ENCODE peak calls at places on chromosomes 11 and 22, in seven cellular contexts. S is RWPE2, D is tibial nerve, I is sigmoid colon, O is IMR-90, A is mesendoderm, Q is neuronal stem cell. W is an unnamed sample.

GRCh38 chr22:29011200-29011867 is 50.3 kb downstream of the C22orf31 start:
- DNase-seq in A (no peak), Q (peak), D (no peak), S (no peak), O (no peak), I (no peak), W (no peak)

GRCh38 chr11:121143921-121144320 is 42.9 kb downstream of the TECTA start:
- DNase-seq in Q (no peak), S (no peak), A (peak), D (no peak), I (no peak), O (no peak), W (no peak)

GRCh38 chr11:2301631-2302272 is at the start of the genes C11orf21 and TSPAN32:
- DNase-seq in D (no peak), A (no peak), Q (no peak), S (no peak), I (no peak), O (peak), W (peak)

GRCh38 chr11:134519788-134520187 is 107.7 kb upstream of the B3GAT1 start:
- DNase-seq in Q (no peak), O (no peak), S (no peak), I (peak), A (no peak), D (no peak), W (no peak)

GRCh38 chr11:130580372-130580771 is 131.9 kb downstream of the ADAMTS15 start:
- DNase-seq in A (peak), Q (peak), I (no peak), O (peak), S (peak), D (no peak), W (no peak)

GRCh38 chr11:101444164-101444563 is 139.6 kb downstream of the TRPC6 start:
- DNase-seq in S (no peak), A (no peak), O (no peak), I (no peak), D (peak), Q (no peak), W (no peak)

GRCh38 chr11:94111660-94112059 is 17.0 kb upstream of the PANX1 start:
- DNase-seq in I (peak), O (no peak), S (no peak), A (no peak), D (no peak), Q (no peak), W (no peak)

GRCh38 chr11:62842171-62842717 is 2.9 kb upstream of the WDR74 start:
- DNase-seq in Q (no peak), I (peak), S (no peak), D (no peak), O (no peak), A (no peak), W (peak)

GRCh38 chr11:70468256-70469230 is 70.2 kb downstream of the CTTN start:
- DNase-seq in Q (no peak), A (peak), S (no peak), I (no peak), D (no peak), O (no peak), W (no peak)

GRCh38 chr11:2807801-2808241 is 77.8 kb downstream of the CDKN1C start:
- DNase-seq in Q (no peak), S (peak), D (no peak), A (no peak), O (no peak), I (peak), W (no peak)

GRCh38 chr11:44729065-44729464 is 2.3 kb downstream of the TSPAN18 start:
- DNase-seq in S (no peak), A (peak), O (no peak), Q (peak), D (no peak), I (no peak), W (no peak)
- H3K4me3 ChIP-seq in S (no peak), A (no peak), O (no peak), Q (peak), D (no peak), I (peak), W (no peak)

DNA sequence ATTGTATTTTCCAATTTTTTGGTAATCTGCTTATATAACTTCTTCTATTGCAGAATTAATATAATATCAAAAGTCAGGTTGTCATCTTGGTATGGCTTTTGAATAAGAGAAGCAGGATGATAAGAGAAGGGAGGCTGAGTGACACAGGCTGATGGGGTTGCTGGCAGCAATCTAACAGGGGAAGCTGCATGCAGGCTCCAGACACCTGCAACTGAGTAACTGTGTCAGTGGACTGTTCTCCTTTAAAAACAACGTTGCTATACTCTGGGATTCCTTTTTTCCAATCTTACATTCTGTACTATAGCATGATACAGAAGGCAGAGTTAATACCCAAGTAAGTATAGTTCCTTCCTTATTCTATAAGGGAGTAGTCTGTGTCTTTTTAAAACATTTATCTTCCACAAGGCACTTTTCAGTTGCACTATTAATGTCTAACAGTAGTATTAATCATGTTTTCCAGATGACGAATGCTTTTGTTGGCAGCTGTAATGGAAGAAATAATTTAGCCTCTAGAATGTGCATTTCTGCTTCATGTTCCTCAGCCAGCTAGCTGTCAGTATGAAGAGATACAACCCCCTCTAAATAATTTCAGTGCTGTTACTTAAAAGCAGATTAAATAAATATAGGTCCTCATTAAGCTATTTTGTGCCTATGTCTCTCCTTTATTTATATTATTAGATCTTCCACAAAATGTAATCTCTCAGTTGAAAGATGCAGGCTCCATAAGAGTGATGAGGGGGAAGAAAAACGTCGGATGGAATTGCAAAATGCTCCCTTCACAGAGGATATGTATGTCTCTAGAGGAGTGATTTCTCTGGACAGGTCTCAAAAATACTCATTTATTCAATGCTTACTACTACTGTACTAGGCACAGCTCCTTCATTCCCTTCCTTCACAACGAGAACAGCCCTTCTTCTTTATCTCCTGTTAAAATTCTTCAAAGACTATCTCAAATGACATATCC is 50.8 kb downstream of the ATG16L2 start:
- DNase-seq in S (no peak), O (peak), I (no peak), Q (no peak), D (peak), A (no peak), W (no peak)
- H3K27ac ChIP-seq in S (no peak), O (no peak), I (peak), Q (no peak), D (no peak), A (no peak), W (no peak)

GRCh38 chr11:126547691-126548090 is 192.2 kb downstream of the ST3GAL4 start:
- DNase-seq in D (no peak), O (peak), A (no peak), I (no peak), Q (no peak), S (no peak), W (no peak)
- H3K4me3 ChIP-seq in D (no peak), O (no peak), A (no peak), I (no peak), Q (no peak), S (no peak), W (no peak)

GRCh38 chr22:36505998-36506635 is 723 bp downstream of the FOXRED2 start:
- DNase-seq in O (no peak), Q (no peak), A (no peak), I (no peak), S (no peak), D (no peak), W (no peak)
- H3K27ac ChIP-seq in O (no peak), Q (no peak), A (no peak), I (peak), S (peak), D (peak), W (peak)

GRCh38 chr11:64449381-64450167 is 90.6 kb downstream of the RPS6KA4 start:
- DNase-seq in S (no peak), Q (peak), D (peak), A (peak), O (peak), I (peak), W (peak)

GRCh38 chr11:64447717-64448598 is 89.0 kb downstream of the RPS6KA4 start:
- DNase-seq in A (peak), I (peak), Q (no peak), S (no peak), O (peak), D (peak), W (no peak)

GRCh38 chr11:64450168-64450560 is 91.2 kb downstream of the RPS6KA4 start:
- DNase-seq in I (peak), D (no peak), Q (no peak), O (no peak), S (no peak), A (no peak), W (no peak)

GRCh38 chr11:64451856-64452255 is 92.9 kb downstream of the RPS6KA4 start:
- DNase-seq in S (peak), A (no peak), Q (no peak), I (peak), D (no peak), O (no peak), W (no peak)

GRCh38 chr11:64448599-64449380 is 89.8 kb downstream of the RPS6KA4 start:
- DNase-seq in D (peak), A (peak), S (no peak), I (peak), Q (peak), O (peak), W (peak)
- H3K4me3 ChIP-seq in D (peak), A (no peak), S (no peak), I (peak), Q (peak), O (no peak), W (peak)

DNA sequence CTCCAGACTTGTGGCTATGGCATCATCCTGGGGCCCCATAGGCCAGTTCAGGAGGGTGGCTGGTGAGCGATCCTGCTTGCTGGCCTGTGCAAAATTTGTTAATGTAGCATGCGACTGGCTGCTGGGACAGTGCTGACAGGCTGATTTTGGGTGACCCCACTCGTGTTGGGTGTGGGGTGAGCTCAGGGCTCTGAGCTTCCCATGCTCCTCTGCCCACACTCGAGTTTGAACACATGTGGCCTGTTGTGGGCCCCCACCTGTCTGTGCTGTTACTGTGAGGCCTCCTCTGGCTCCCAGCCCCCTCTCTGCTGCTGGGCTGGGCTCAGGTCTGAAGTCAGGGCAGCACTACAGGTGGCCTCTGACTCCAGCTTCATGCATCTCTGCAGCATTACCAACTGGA is 64.4 kb upstream of the MYEOV start:
- DNase-seq in S (no peak), A (no peak), O (no peak), D (no peak), I (peak), Q (no peak), W (no peak)
- H3K27ac ChIP-seq in S (no peak), A (no peak), O (no peak), D (no peak), I (no peak), Q (no peak), W (no peak)

DNA sequence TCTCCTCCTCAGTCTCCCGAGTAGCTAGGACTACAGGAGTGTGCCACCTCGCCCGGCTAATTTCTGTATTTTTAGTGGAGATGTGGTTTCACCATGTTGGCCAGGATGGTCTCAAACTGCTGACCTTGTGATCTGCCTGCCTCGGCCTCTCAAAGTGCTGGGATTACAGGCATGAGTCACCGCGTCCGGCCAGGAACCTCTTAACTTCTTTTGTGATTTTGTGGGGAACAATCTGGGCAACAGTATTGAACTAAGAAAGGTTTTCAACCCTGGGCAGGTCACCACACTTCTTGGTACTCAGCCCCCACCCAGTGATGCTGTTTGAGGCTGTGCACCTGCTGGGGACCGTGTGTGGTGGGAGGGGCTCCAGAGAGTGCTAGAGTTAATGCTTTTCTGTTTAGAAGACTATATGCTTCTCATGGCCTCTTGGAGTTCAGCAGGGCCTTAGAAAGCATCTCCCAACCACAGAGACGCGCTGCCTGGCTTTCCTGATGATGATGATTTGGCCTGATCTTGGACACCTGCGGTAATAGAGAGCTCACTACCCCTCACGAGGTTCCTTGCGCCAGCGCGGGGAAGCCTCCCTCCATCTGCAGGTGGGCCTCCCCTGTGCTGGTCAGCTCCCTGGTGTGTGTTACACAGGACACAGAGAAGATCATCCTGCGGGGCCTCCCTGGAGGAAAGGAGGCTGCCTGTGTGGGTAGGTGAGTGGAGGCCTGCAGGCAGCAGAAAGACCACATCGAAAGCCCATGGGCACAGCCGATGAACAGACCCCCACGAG is 1.2 kb downstream of the DENND6B start:
- DNase-seq in O (no peak), S (no peak), D (no peak), A (no peak), Q (no peak), I (no peak), W (no peak)
- H3K4me3 ChIP-seq in O (peak), S (peak), D (no peak), A (no peak), Q (peak), I (peak), W (no peak)

W was measured in CD8-positive, alpha-beta memory T cell.